ENCODE peak calls at places on chromosomes 16 and 17, in nine cellular contexts. One of them, this sample, is unnamed.

GRCh38 chr16:89052191-89052787 is 41.4 kb upstream of the ACSF3 start:
- DNase-seq in AG04449: no peak
- DNase-seq in H9: no peak
- DNase-seq in left ventricle myocardium inferior: no peak
- DNase-seq in BJ: no peak
- DNase-seq in Caco-2: no peak
- DNase-seq in tibial artery: no peak
- DNase-seq in GM20000: no peak
- DNase-seq in cardiac muscle cell: no peak
- DNase-seq in this sample: no peak

GRCh38 chr16:86231321-86231995 is 278.9 kb upstream of the FOXF1 start:
- DNase-seq in tibial artery: no peak
- DNase-seq in Caco-2: peak; percentile 15
- DNase-seq in AG04449: no peak
- DNase-seq in BJ: no peak
- DNase-seq in GM20000: no peak
- DNase-seq in H9: no peak
- DNase-seq in left ventricle myocardium inferior: no peak
- DNase-seq in cardiac muscle cell: no peak
- DNase-seq in this sample: no peak

GRCh38 chr17:4796550-4796915 is 569 bp downstream of the PSMB6 start:
- DNase-seq in Caco-2: no peak
- DNase-seq in H9: peak; percentile 72
- DNase-seq in tibial artery: no peak
- DNase-seq in AG04449: no peak
- DNase-seq in left ventricle myocardium inferior: no peak
- DNase-seq in cardiac muscle cell: peak; percentile 52
- DNase-seq in BJ: no peak
- DNase-seq in GM20000: no peak
- DNase-seq in this sample: no peak

GRCh38 chr17:72121164-72122001 is 563 bp downstream of the SOX9 start:
- DNase-seq in H9: peak; percentile 73
- DNase-seq in AG04449: no peak
- DNase-seq in left ventricle myocardium inferior: peak; percentile 36
- DNase-seq in Caco-2: peak; percentile 45
- DNase-seq in tibial artery: peak; percentile 71
- DNase-seq in BJ: no peak
- DNase-seq in GM20000: peak; percentile 53
- DNase-seq in cardiac muscle cell: peak; percentile 64
- DNase-seq in this sample: peak; percentile 30

GRCh38 chr17:64736804-64737492 is 74.8 kb upstream of the SMURF2 start:
- DNase-seq in tibial artery: no peak
- DNase-seq in AG04449: no peak
- DNase-seq in cardiac muscle cell: no peak
- DNase-seq in BJ: no peak
- DNase-seq in left ventricle myocardium inferior: no peak
- DNase-seq in Caco-2: peak; percentile 42
- DNase-seq in H9: peak; percentile 57
- DNase-seq in GM20000: no peak
- DNase-seq in this sample: no peak

GRCh38 chr17:79988163-79988971 is 47.3 kb downstream of the TBC1D16 start:
- DNase-seq in left ventricle myocardium inferior: no peak
- DNase-seq in BJ: no peak
- DNase-seq in GM20000: no peak
- DNase-seq in AG04449: no peak
- DNase-seq in cardiac muscle cell: no peak
- DNase-seq in tibial artery: no peak
- DNase-seq in H9: no peak
- DNase-seq in Caco-2: peak; percentile 30
- DNase-seq in this sample: no peak

GRCh38 chr17:37481001-37481665 is 8.6 kb upstream of the DUSP14 start:
- DNase-seq in AG04449: no peak
- DNase-seq in left ventricle myocardium inferior: no peak
- DNase-seq in BJ: no peak
- DNase-seq in GM20000: no peak
- DNase-seq in tibial artery: no peak
- DNase-seq in Caco-2: no peak
- DNase-seq in cardiac muscle cell: no peak
- DNase-seq in H9: no peak
- DNase-seq in this sample: no peak

GRCh38 chr17:59641799-59642484 is 22.2 kb downstream of the CLTC start:
- DNase-seq in GM20000: peak; percentile 50
- DNase-seq in tibial artery: no peak
- DNase-seq in cardiac muscle cell: no peak
- DNase-seq in left ventricle myocardium inferior: no peak
- DNase-seq in AG04449: no peak
- DNase-seq in BJ: no peak
- DNase-seq in H9: no peak
- DNase-seq in Caco-2: no peak
- DNase-seq in this sample: peak; percentile 57

GRCh38 chr16:79554912-79555311 is 45.6 kb downstream of the MAF start:
- DNase-seq in left ventricle myocardium inferior: no peak
- DNase-seq in H9: no peak
- DNase-seq in cardiac muscle cell: no peak
- DNase-seq in tibial artery: no peak
- DNase-seq in AG04449: no peak
- DNase-seq in Caco-2: no peak
- DNase-seq in GM20000: no peak
- DNase-seq in BJ: no peak
- DNase-seq in this sample: no peak

GRCh38 chr16:88640520-88641247 is 2.3 kb downstream of the IL17C start:
- DNase-seq in cardiac muscle cell: no peak
- DNase-seq in left ventricle myocardium inferior: no peak
- DNase-seq in BJ: no peak
- DNase-seq in H9: no peak
- DNase-seq in AG04449: no peak
- DNase-seq in GM20000: no peak
- DNase-seq in tibial artery: no peak
- DNase-seq in Caco-2: no peak
- DNase-seq in this sample: no peak

GRCh38 chr17:82838386-82839063 is 1.3 kb downstream of the ZNF750 start:
- DNase-seq in BJ: no peak
- DNase-seq in tibial artery: no peak
- DNase-seq in GM20000: no peak
- DNase-seq in AG04449: no peak
- DNase-seq in Caco-2: peak; percentile 64
- DNase-seq in left ventricle myocardium inferior: no peak
- DNase-seq in H9: no peak
- DNase-seq in cardiac muscle cell: no peak
- DNase-seq in this sample: no peak

GRCh38 chr17:65001409-65002045 is 55.0 kb downstream of the GNA13 start:
- DNase-seq in Caco-2: no peak
- DNase-seq in BJ: no peak
- DNase-seq in tibial artery: no peak
- DNase-seq in AG04449: no peak
- DNase-seq in cardiac muscle cell: no peak
- DNase-seq in left ventricle myocardium inferior: no peak
- DNase-seq in H9: no peak
- DNase-seq in GM20000: no peak
- DNase-seq in this sample: no peak

GRCh38 chr17:68511671-68512246 is 471 bp upstream of the PRKAR1A start:
- DNase-seq in cardiac muscle cell: peak; percentile 92
- DNase-seq in AG04449: no peak
- DNase-seq in left ventricle myocardium inferior: peak; percentile 85
- DNase-seq in H9: peak; percentile 91
- DNase-seq in BJ: peak; percentile 15
- DNase-seq in GM20000: peak; percentile 88
- DNase-seq in tibial artery: peak; percentile 90
- DNase-seq in Caco-2: peak; percentile 81
- DNase-seq in this sample: peak; percentile 80
- TF ChIP-seq CTCF in cardiac muscle cell: no peak
- TF ChIP-seq CTCF in AG04449: no peak
- TF ChIP-seq CTCF in left ventricle myocardium inferior: no peak
- TF ChIP-seq CTCF in H9: no peak
- TF ChIP-seq CTCF in BJ: no peak
- TF ChIP-seq CTCF in GM20000: no peak
- TF ChIP-seq CTCF in tibial artery: no peak
- TF ChIP-seq CTCF in Caco-2: no peak
- TF ChIP-seq CTCF in this sample: no peak

GRCh38 chr17:12348476-12348875 is 317.2 kb upstream of the MYOCD start:
- DNase-seq in AG04449: no peak
- DNase-seq in tibial artery: no peak
- DNase-seq in H9: no peak
- DNase-seq in left ventricle myocardium inferior: no peak
- DNase-seq in Caco-2: no peak
- DNase-seq in BJ: no peak
- DNase-seq in cardiac muscle cell: no peak
- DNase-seq in GM20000: no peak
- DNase-seq in this sample: no peak

GRCh38 chr17:12342161-12342560 is 321.5 kb downstream of the MAP2K4 start:
- DNase-seq in left ventricle myocardium inferior: no peak
- DNase-seq in GM20000: no peak
- DNase-seq in Caco-2: no peak
- DNase-seq in BJ: no peak
- DNase-seq in H9: peak; percentile 34
- DNase-seq in tibial artery: no peak
- DNase-seq in AG04449: no peak
- DNase-seq in cardiac muscle cell: no peak
- DNase-seq in this sample: no peak

DNA sequence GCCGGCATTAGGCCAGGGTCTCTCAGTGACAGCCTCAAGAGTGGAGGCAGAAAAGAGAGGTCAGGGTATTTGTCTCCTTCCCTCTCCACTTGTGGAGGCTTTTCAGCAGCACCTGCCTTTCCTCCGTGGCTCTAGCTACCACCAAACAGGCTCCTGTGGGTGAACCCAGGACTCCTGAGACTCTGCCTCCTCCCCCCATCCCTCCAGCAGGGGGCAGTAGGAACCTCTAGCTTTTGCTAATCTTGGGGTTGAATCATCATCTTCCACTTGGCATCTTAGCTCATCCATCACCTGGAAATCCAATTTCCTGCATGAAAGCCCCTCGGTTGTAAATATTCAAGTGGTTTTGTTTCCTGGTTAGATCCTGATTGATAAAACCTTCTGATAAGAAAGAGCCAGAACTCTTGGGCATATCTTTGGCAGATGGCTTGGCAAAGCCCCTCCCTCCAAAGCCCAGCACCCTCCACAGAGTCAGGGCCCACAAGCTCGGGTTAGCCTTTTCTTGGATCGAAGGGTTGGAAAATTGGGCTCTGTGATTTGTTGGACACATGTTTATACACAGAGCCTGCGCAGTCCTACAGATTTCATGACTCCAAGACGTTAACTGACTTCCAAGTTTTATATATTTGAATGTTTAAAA is 322.1 kb downstream of the MAP2K4 start:
- DNase-seq in left ventricle myocardium inferior: no peak
- DNase-seq in AG04449: no peak
- DNase-seq in BJ: no peak
- DNase-seq in tibial artery: no peak
- DNase-seq in GM20000: peak; percentile 52
- DNase-seq in cardiac muscle cell: peak; percentile 21
- DNase-seq in Caco-2: no peak
- DNase-seq in H9: peak; percentile 82
- DNase-seq in this sample: peak; percentile 52
- TF ChIP-seq CTCF in left ventricle myocardium inferior: peak; percentile 32
- TF ChIP-seq CTCF in AG04449: peak; percentile 32
- TF ChIP-seq CTCF in BJ: peak; percentile 46
- TF ChIP-seq CTCF in tibial artery: no peak
- TF ChIP-seq CTCF in GM20000: peak; percentile 31
- TF ChIP-seq CTCF in cardiac muscle cell: peak; percentile 29
- TF ChIP-seq CTCF in Caco-2: peak; percentile 13
- TF ChIP-seq CTCF in H9: peak; percentile 87
- TF ChIP-seq CTCF in this sample: peak; percentile 30

DNA sequence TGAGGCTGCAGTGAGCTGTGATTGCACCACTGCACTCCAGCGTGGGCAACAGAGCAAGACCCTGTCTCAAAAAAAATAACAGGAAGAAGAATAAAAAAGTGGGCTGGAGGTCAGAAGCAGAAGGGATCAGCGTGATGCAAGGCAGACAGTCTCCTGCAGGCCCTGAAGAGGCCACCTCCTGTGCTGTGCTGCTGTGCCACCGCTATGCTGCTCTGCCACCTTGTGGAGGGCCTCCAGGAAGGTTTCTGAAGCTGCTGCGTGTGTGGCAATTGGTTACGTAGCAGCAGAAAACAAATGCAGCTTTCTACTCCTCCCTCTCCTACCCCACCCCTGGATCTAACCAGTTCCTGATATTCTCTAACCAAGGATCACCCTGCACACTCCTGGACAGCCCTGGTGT is 815.5 kb downstream of the KCNJ18 start:
- DNase-seq in left ventricle myocardium inferior: no peak
- DNase-seq in BJ: no peak
- DNase-seq in Caco-2: no peak
- DNase-seq in tibial artery: no peak
- DNase-seq in GM20000: no peak
- DNase-seq in AG04449: no peak
- DNase-seq in cardiac muscle cell: no peak
- DNase-seq in H9: no peak
- DNase-seq in this sample: no peak
- TF ChIP-seq CTCF in left ventricle myocardium inferior: no peak
- TF ChIP-seq CTCF in BJ: no peak
- TF ChIP-seq CTCF in Caco-2: peak; percentile 15
- TF ChIP-seq CTCF in tibial artery: no peak
- TF ChIP-seq CTCF in GM20000: no peak
- TF ChIP-seq CTCF in AG04449: no peak
- TF ChIP-seq CTCF in cardiac muscle cell: no peak
- TF ChIP-seq CTCF in H9: no peak
- TF ChIP-seq CTCF in this sample: no peak

GRCh38 chr17:63434951-63435571 is 11.0 kb downstream of the CYB561 start:
- DNase-seq in tibial artery: peak; percentile 88
- DNase-seq in GM20000: no peak
- DNase-seq in Caco-2: no peak
- DNase-seq in BJ: no peak
- DNase-seq in H9: peak; percentile 71
- DNase-seq in AG04449: no peak
- DNase-seq in cardiac muscle cell: no peak
- DNase-seq in left ventricle myocardium inferior: peak; percentile 65
- DNase-seq in this sample: no peak
- TF ChIP-seq CTCF in tibial artery: no peak
- TF ChIP-seq CTCF in GM20000: no peak
- TF ChIP-seq CTCF in Caco-2: no peak
- TF ChIP-seq CTCF in BJ: peak; percentile 14
- TF ChIP-seq CTCF in H9: peak; percentile 46
- TF ChIP-seq CTCF in AG04449: peak; percentile 8
- TF ChIP-seq CTCF in cardiac muscle cell: peak; percentile 36
- TF ChIP-seq CTCF in left ventricle myocardium inferior: no peak
- TF ChIP-seq CTCF in this sample: no peak

DNA sequence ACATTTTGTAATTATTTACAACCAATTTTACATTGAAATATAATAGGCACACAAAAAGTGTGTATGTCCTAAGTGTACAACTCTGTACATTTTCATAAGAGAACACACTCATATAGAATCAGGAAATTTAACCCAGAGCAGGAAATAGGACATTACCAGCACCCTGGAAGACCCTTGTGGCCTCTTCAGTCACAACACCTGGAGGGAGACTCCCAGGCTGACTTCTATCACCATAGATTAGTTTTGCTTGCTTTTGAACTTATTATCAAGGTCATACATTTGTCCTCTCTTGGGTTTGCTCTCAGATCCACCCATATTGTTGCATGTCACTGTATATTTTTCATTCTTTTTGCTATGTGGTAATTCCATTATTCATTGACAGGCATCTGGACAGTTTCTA is 5.8 kb downstream of the RIPOR1 start:
- DNase-seq in GM20000: no peak
- DNase-seq in BJ: no peak
- DNase-seq in H9: no peak
- DNase-seq in tibial artery: no peak
- DNase-seq in AG04449: no peak
- DNase-seq in Caco-2: no peak
- DNase-seq in left ventricle myocardium inferior: no peak
- DNase-seq in cardiac muscle cell: no peak
- DNase-seq in this sample: no peak
- TF ChIP-seq CTCF in GM20000: no peak
- TF ChIP-seq CTCF in BJ: no peak
- TF ChIP-seq CTCF in H9: peak; percentile 23
- TF ChIP-seq CTCF in tibial artery: no peak
- TF ChIP-seq CTCF in AG04449: no peak
- TF ChIP-seq CTCF in Caco-2: no peak
- TF ChIP-seq CTCF in left ventricle myocardium inferior: no peak
- TF ChIP-seq CTCF in cardiac muscle cell: no peak
- TF ChIP-seq CTCF in this sample: no peak